ENCODE peak calls at places on chromosomes 2 and 18, in seven cellular contexts. Q is OCI-LY7; K is naive thymus-derived CD4-positive, alpha-beta T cell; D is spleen; Y is astrocyte of the spinal cord; R is body of pancreas; W is psoas muscle. P is an unnamed sample.

GRCh38 chr2:20381457-20381856 is 30.8 kb upstream of the PUM2 start:
- DNase-seq in Q (no peak), K (no peak), D (no peak), Y (peak; percentile 82), R (peak; percentile 17), W (no peak), P (no peak)

GRCh38 chr2:119879502-119879901 is 119.8 kb downstream of the PTPN4 start:
- DNase-seq in Q (peak; percentile 6), K (no peak), D (no peak), Y (no peak), R (no peak), W (no peak), P (no peak)

GRCh38 chr2:170815311-170815710 is 1.4 kb upstream of the GAD1 start:
- DNase-seq in Q (no peak), K (no peak), D (no peak), Y (no peak), R (no peak), W (no peak), P (no peak)

GRCh38 chr2:183292028-183292427 is 167.8 kb downstream of the NUP35 start:
- DNase-seq in Q (no peak), K (no peak), D (no peak), Y (no peak), R (no peak), W (no peak), P (no peak)

GRCh38 chr2:7012141-7012809 is 95.1 kb downstream of the RNF144A start:
- DNase-seq in Q (no peak), K (no peak), D (peak; percentile 68), Y (peak; percentile 71), R (no peak), W (no peak), P (no peak)

GRCh38 chr2:238868616-238869292 is 20.9 kb downstream of the TWIST2 start:
- DNase-seq in Q (no peak), K (no peak), D (peak; percentile 67), Y (peak; percentile 29), R (peak; percentile 41), W (peak; percentile 78), P (no peak)

GRCh38 chr18:402129-402528 is 98.4 kb downstream of the COLEC12 start:
- DNase-seq in Q (no peak), K (no peak), D (no peak), Y (no peak), R (no peak), W (no peak), P (no peak)

GRCh38 chr2:217756375-217757107 is 246.3 kb downstream of the TNS1 start:
- DNase-seq in Q (peak; percentile 34), K (peak; percentile 48), D (peak; percentile 88), Y (peak; percentile 36), R (peak; percentile 71), W (peak; percentile 78), P (no peak)

GRCh38 chr2:5172923-5173322 is 519.3 kb upstream of the SOX11 start:
- DNase-seq in Q (no peak), K (no peak), D (no peak), Y (no peak), R (no peak), W (no peak), P (no peak)

GRCh38 chr2:55590810-55591440 is 26.5 kb downstream of the PPP4R3B start:
- DNase-seq in Q (no peak), K (no peak), D (no peak), Y (peak; percentile 43), R (no peak), W (no peak), P (no peak)

GRCh38 chr2:122081743-122082142 is 326.3 kb downstream of the TSN start:
- DNase-seq in Q (no peak), K (no peak), D (no peak), Y (no peak), R (no peak), W (no peak), P (no peak)

GRCh38 chr2:37865640-37866039 is 59.4 kb upstream of the RMDN2 start:
- DNase-seq in Q (no peak), K (no peak), D (no peak), Y (no peak), R (no peak), W (no peak), P (no peak)

DNA sequence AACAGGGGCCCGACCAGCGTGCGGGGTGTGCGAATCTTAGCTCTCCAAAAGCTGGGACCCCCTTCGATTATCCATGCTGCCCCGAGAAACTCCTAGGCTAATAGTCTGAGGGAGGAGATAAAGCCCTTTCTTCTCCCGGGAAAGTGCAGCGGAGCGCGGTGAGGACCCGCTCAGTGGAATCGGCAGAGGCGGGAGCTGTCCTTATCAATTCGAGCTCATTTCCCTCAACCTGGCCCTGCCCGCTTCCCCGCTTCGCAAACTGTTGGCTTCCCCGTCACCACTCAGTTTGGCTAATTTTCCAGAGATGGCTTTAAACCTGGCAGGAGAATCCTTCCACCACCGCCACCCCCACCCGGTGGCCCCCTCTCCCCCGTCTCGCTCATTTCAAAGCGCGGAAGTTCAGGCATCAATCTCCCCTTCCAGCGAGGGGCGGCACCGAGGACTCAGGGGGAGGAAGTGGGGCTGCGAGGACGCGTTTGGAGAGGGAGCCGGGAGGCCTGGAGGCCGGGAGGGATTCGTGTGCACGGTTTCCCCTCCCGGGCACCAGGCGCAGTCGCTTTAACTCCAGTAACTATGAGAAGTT is 1.6 kb downstream of the KLHL14 start:
- DNase-seq in Q (peak; percentile 48), K (no peak), D (peak; percentile 84), Y (no peak), R (peak; percentile 18), W (no peak), P (no peak)
- H3K4me3 ChIP-seq in Q (peak overlapping the region; percentile 70), K (no peak overlapping the region), D (peak overlapping the region; percentile 55), Y (peak overlapping the region; percentile 46), R (peak overlapping the region; percentile 13), W (peak overlapping the region; percentile 60), P (peak overlapping the region; percentile 67)

GRCh38 chr2:199923924-199924323 is 12.8 kb downstream of the C2orf69 start:
- DNase-seq in Q (no peak), K (no peak), D (no peak), Y (no peak), R (no peak), W (no peak), P (no peak)

GRCh38 chr2:199929257-199929656 is 18.2 kb downstream of the C2orf69 start:
- DNase-seq in Q (no peak), K (no peak), D (no peak), Y (no peak), R (no peak), W (no peak), P (no peak)

GRCh38 chr2:199928226-199928625 is 17.1 kb downstream of the C2orf69 start:
- DNase-seq in Q (no peak), K (no peak), D (no peak), Y (no peak), R (no peak), W (no peak), P (no peak)

GRCh38 chr2:199932312-199932855 is 21.3 kb downstream of the C2orf69 start:
- DNase-seq in Q (no peak), K (no peak), D (no peak), Y (peak; percentile 55), R (no peak), W (no peak), P (no peak)

GRCh38 chr2:199928626-199929025 is 17.5 kb downstream of the C2orf69 start:
- DNase-seq in Q (no peak), K (no peak), D (no peak), Y (no peak), R (no peak), W (no peak), P (no peak)
- H3K4me3 ChIP-seq in Q (no peak overlapping the region), K (no peak overlapping the region), D (no peak overlapping the region), Y (no peak overlapping the region), R (no peak overlapping the region), W (no peak overlapping the region), P (no peak overlapping the region)

GRCh38 chr18:69936191-69936558 is 11.5 kb downstream of the CD226 start:
- DNase-seq in Q (no peak), K (no peak), D (no peak), Y (peak; percentile 5), R (peak; percentile 49), W (no peak), P (no peak)

GRCh38 chr18:69941183-69941582 is 6.5 kb downstream of the CD226 start:
- DNase-seq in Q (no peak), K (no peak), D (no peak), Y (no peak), R (no peak), W (no peak), P (no peak)

GRCh38 chr18:69934866-69935265 is 12.8 kb downstream of the CD226 start:
- DNase-seq in Q (no peak), K (no peak), D (no peak), Y (no peak), R (no peak), W (no peak), P (no peak)

DNA sequence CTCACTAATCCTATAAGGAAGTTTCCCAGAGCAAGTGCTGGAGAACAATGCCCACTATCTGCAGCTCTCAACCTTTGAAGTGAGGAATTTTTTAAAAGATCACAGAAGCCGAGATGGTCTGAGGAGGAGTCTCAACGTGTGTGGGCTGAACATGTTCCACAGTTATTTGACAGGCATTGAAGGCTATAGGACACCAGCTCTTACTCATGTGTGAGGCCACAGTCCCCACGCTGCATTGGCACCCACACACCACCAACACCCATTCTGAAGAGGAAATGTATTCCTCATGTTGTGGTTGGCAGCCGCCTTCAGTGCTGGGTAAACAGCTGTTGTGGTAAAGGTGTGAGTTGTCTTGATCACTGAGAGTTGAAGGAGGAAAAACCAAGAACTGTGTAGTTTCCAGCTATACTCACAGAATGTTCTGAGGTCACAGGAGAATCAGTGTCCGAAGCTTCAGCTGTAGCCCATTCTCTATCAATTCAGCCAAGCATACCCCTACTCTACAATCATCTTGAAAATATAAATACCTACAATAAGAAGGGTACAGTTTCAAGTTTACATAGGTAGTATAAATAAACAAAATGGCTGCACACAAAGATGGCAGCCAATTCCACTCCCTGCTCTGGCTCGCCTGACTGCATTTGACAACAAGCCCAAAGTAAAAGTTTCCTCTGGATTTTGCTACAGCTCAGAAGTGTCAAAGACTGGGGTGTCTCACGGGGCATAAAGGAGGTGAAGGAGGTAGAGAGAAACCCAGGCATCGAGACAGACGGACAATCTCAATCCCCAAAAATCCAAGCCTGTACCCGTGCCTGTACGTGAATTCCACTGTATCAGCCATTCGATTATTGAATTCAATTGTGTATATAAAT is 12.1 kb downstream of the CD226 start:
- DNase-seq in Q (no peak), K (peak; percentile 71), D (peak; percentile 83), Y (peak; percentile 10), R (peak; percentile 10), W (no peak), P (no peak)
- H3K4me3 ChIP-seq in Q (no peak overlapping the region), K (peak overlapping the region; percentile 36), D (no peak overlapping the region), Y (no peak overlapping the region), R (no peak overlapping the region), W (no peak overlapping the region), P (no peak overlapping the region)

GRCh38 chr2:126779286-126779605 is 119.4 kb upstream of the TEX51 start:
- DNase-seq in Q (no peak), K (no peak), D (peak; percentile 63), Y (no peak), R (no peak), W (no peak), P (no peak)

GRCh38 chr2:126776255-126776654 is 120.3 kb downstream of the GYPC start:
- DNase-seq in Q (no peak), K (no peak), D (peak; percentile 76), Y (no peak), R (no peak), W (no peak), P (no peak)

GRCh38 chr2:126778561-126779285 is 120.0 kb upstream of the TEX51 start:
- DNase-seq in Q (no peak), K (no peak), D (peak; percentile 60), Y (no peak), R (no peak), W (no peak), P (no peak)

GRCh38 chr2:126776701-126777619 is 121.0 kb downstream of the GYPC start:
- DNase-seq in Q (peak; percentile 73), K (peak; percentile 71), D (peak; percentile 95), Y (peak; percentile 71), R (peak; percentile 85), W (peak; percentile 84), P (peak; percentile 82)

GRCh38 chr2:126777620-126777978 is 121.1 kb upstream of the TEX51 start:
- DNase-seq in Q (no peak), K (no peak), D (no peak), Y (no peak), R (no peak), W (no peak), P (no peak)
- H3K4me3 ChIP-seq in Q (no peak overlapping the region), K (no peak overlapping the region), D (no peak overlapping the region), Y (no peak overlapping the region), R (no peak overlapping the region), W (peak overlapping the region; percentile 78), P (no peak overlapping the region)

P was measured in coronary artery.